ENCODE peak calls at places on chromosomes 2 and 18, in four cellular contexts. One of them, this sample, is unnamed.

GRCh38 chr2:57552885-57553284 is 493.7 kb upstream of the VRK2 start:
- DNase-seq in GM12865: no peak
- DNase-seq in aorta: no peak
- DNase-seq in tibial artery: no peak
- DNase-seq in this sample: no peak

GRCh38 chr2:155747531-155747930 is 585.0 kb downstream of the NR4A2 start:
- DNase-seq in GM12865: peak; percentile 4
- DNase-seq in aorta: no peak
- DNase-seq in tibial artery: no peak
- DNase-seq in this sample: no peak

GRCh38 chr2:237486819-237487448 is at the start of gene MLPH:
- DNase-seq in GM12865: no peak
- DNase-seq in aorta: peak; percentile 57
- DNase-seq in tibial artery: no peak
- DNase-seq in this sample: no peak

GRCh38 chr2:41826921-41827320 is 220.9 kb upstream of the PKDCC start:
- DNase-seq in GM12865: no peak
- DNase-seq in aorta: no peak
- DNase-seq in tibial artery: no peak
- DNase-seq in this sample: no peak

GRCh38 chr2:199111461-199111860 is 346.3 kb downstream of the SATB2 start:
- DNase-seq in GM12865: no peak
- DNase-seq in aorta: no peak
- DNase-seq in tibial artery: no peak
- DNase-seq in this sample: no peak

GRCh38 chr2:84031312-84031711 is 427.8 kb downstream of the SUCLG1 start:
- DNase-seq in GM12865: no peak
- DNase-seq in aorta: no peak
- DNase-seq in tibial artery: no peak
- DNase-seq in this sample: no peak

GRCh38 chr18:11909081-11909410 is 929 bp upstream of the MPPE1 start:
- DNase-seq in GM12865: peak; percentile 28
- DNase-seq in aorta: no peak
- DNase-seq in tibial artery: no peak
- DNase-seq in this sample: no peak

GRCh38 chr18:69895081-69896047 is 52.3 kb downstream of the CD226 start:
- DNase-seq in GM12865: no peak
- DNase-seq in aorta: no peak
- DNase-seq in tibial artery: no peak
- DNase-seq in this sample: no peak

GRCh38 chr18:26091047-26091630 is 726 bp upstream of the SS18 start:
- DNase-seq in GM12865: peak; percentile 89
- DNase-seq in aorta: peak; percentile 73
- DNase-seq in tibial artery: peak; percentile 81
- DNase-seq in this sample: no peak

GRCh38 chr2:172613610-172614231 is 57.8 kb downstream of the PDK1 start:
- DNase-seq in GM12865: no peak
- DNase-seq in aorta: no peak
- DNase-seq in tibial artery: no peak
- DNase-seq in this sample: no peak

GRCh38 chr2:11995381-11995947 is 249.0 kb downstream of the LPIN1 start:
- DNase-seq in GM12865: no peak
- DNase-seq in aorta: no peak
- DNase-seq in tibial artery: no peak
- DNase-seq in this sample: no peak

GRCh38 chr2:64875368-64875767 is 113.8 kb upstream of the SLC1A4 start:
- DNase-seq in GM12865: no peak
- DNase-seq in aorta: no peak
- DNase-seq in tibial artery: no peak
- DNase-seq in this sample: no peak

GRCh38 chr2:367246-367645 is 79.4 kb upstream of the ALKAL2 start:
- DNase-seq in GM12865: no peak
- DNase-seq in aorta: no peak
- DNase-seq in tibial artery: no peak
- DNase-seq in this sample: no peak

GRCh38 chr2:85684806-85685205 is 9.4 kb upstream of the GNLY start:
- DNase-seq in GM12865: peak; percentile 71
- DNase-seq in aorta: no peak
- DNase-seq in tibial artery: peak; percentile 20
- DNase-seq in this sample: no peak

GRCh38 chr2:86778957-86779356 is 11.8 kb downstream of the CD8A start:
- DNase-seq in GM12865: no peak
- DNase-seq in aorta: no peak
- DNase-seq in tibial artery: no peak
- DNase-seq in this sample: no peak

GRCh38 chr2:58734365-58734764 is 493.2 kb upstream of the FANCL start:
- DNase-seq in GM12865: no peak
- DNase-seq in aorta: no peak
- DNase-seq in tibial artery: no peak
- DNase-seq in this sample: no peak

GRCh38 chr2:188808921-188809320 is 165.3 kb upstream of the COL3A1 start:
- DNase-seq in GM12865: no peak
- DNase-seq in aorta: no peak
- DNase-seq in tibial artery: no peak
- DNase-seq in this sample: no peak

GRCh38 chr2:217804786-217805678 is 197.8 kb downstream of the TNS1 start:
- DNase-seq in GM12865: peak; percentile 20
- DNase-seq in aorta: peak; percentile 28
- DNase-seq in tibial artery: peak; percentile 69
- DNase-seq in this sample: peak; percentile 19

GRCh38 chr18:74951165-74951760 is 257.7 kb downstream of the PTGR3 start:
- DNase-seq in GM12865: peak; percentile 35
- DNase-seq in aorta: peak; percentile 68
- DNase-seq in tibial artery: peak; percentile 83
- DNase-seq in this sample: peak; percentile 34

GRCh38 chr2:226151157-226151556 is 648.5 kb downstream of the IRS1 start:
- DNase-seq in GM12865: no peak
- DNase-seq in aorta: no peak
- DNase-seq in tibial artery: no peak
- DNase-seq in this sample: no peak

GRCh38 chr2:71995067-71995665 is 152.5 kb downstream of the CYP26B1 start:
- DNase-seq in GM12865: no peak
- DNase-seq in aorta: no peak
- DNase-seq in tibial artery: no peak
- DNase-seq in this sample: no peak

GRCh38 chr18:72674710-72675109 is 130.6 kb upstream of the CBLN2 start:
- DNase-seq in GM12865: peak; percentile 86
- DNase-seq in aorta: no peak
- DNase-seq in tibial artery: no peak
- DNase-seq in this sample: no peak

GRCh38 chr2:10947005-10947440 is 35.3 kb downstream of the KCNF1 start:
- DNase-seq in GM12865: no peak
- DNase-seq in aorta: no peak
- DNase-seq in tibial artery: no peak
- DNase-seq in this sample: no peak

GRCh38 chr2:30372836-30373235 is 74.2 kb upstream of the LCLAT1 start:
- DNase-seq in GM12865: no peak
- DNase-seq in aorta: no peak
- DNase-seq in tibial artery: no peak
- DNase-seq in this sample: no peak

GRCh38 chr2:12816379-12817306 is 99.9 kb downstream of the TRIB2 start:
- DNase-seq in GM12865: no peak
- DNase-seq in aorta: no peak
- DNase-seq in tibial artery: no peak
- DNase-seq in this sample: no peak

GRCh38 chr2:46333912-46334311 is 36.7 kb downstream of the EPAS1 start:
- DNase-seq in GM12865: no peak
- DNase-seq in aorta: peak; percentile 69
- DNase-seq in tibial artery: peak; percentile 85
- DNase-seq in this sample: no peak

GRCh38 chr2:172722481-172722880 is 13.2 kb upstream of the RAPGEF4 start:
- DNase-seq in GM12865: no peak
- DNase-seq in aorta: no peak
- DNase-seq in tibial artery: no peak
- DNase-seq in this sample: no peak

GRCh38 chr2:24943427-24943826 is 23.4 kb upstream of the ADCY3 start:
- DNase-seq in GM12865: no peak
- DNase-seq in aorta: no peak
- DNase-seq in tibial artery: no peak
- DNase-seq in this sample: no peak

GRCh38 chr2:24947758-24948157 is 24.0 kb downstream of the DNAJC27 start:
- DNase-seq in GM12865: no peak
- DNase-seq in aorta: no peak
- DNase-seq in tibial artery: no peak
- DNase-seq in this sample: no peak

GRCh38 chr2:24945907-24946306 is 25.8 kb downstream of the DNAJC27 start:
- DNase-seq in GM12865: no peak
- DNase-seq in aorta: no peak
- DNase-seq in tibial artery: no peak
- DNase-seq in this sample: no peak

GRCh38 chr2:24950100-24950499 is 21.7 kb downstream of the DNAJC27 start:
- DNase-seq in GM12865: no peak
- DNase-seq in aorta: no peak
- DNase-seq in tibial artery: no peak
- DNase-seq in this sample: no peak

DNA sequence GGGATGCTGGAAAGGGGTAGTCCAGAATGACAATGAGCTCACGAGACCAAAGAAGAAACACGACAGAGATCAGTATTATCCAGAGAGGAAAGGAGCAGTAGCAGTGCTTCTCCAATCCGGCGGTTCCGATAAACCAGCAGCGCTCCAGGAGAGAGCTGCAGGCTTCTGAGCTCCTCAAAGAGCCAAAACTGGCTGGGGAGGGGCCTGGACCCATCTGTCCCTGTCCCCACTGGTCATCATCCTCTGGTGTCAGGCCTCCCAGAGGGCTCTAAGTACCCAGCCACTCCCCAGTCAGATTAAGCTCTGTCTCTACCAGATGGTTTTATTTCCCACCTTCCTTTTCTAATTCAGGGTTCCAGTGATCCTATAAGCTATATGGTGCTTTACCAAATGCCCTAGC is 23.2 kb downstream of the DNAJC27 start:
- DNase-seq in GM12865: no peak
- DNase-seq in aorta: no peak
- DNase-seq in tibial artery: no peak
- DNase-seq in this sample: no peak
- H3K4me3 ChIP-seq in GM12865: no peak overlapping the region
- H3K4me3 ChIP-seq in aorta: no peak overlapping the region
- H3K4me3 ChIP-seq in tibial artery: no peak overlapping the region
- H3K4me3 ChIP-seq in this sample: no peak overlapping the region

DNA sequence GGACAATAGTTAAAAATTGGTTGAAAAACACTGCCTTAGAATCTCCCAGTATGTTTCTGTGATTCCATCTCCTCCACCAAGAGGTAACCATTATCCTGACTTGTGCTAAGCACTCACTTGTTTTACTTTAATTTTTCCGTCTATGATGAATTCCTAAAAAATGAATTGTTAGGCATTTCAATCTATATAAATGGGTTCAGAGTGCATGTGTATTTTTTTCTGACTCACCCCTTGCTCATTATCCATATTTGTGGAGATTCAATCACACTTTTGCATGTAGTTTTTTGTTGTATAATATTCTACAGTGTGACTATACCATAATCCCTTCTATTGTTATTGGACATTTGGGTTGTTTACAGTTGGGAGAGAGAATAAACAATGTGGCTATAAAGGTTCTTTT is 1.3 kb downstream of the NDUFB3 start:
- DNase-seq in GM12865: no peak
- DNase-seq in aorta: no peak
- DNase-seq in tibial artery: no peak
- DNase-seq in this sample: no peak
- H3K4me3 ChIP-seq in GM12865: peak overlapping the region; percentile 97
- H3K4me3 ChIP-seq in aorta: no peak overlapping the region
- H3K4me3 ChIP-seq in tibial artery: peak overlapping the region; percentile 89
- H3K4me3 ChIP-seq in this sample: peak overlapping the region; percentile 86

DNA sequence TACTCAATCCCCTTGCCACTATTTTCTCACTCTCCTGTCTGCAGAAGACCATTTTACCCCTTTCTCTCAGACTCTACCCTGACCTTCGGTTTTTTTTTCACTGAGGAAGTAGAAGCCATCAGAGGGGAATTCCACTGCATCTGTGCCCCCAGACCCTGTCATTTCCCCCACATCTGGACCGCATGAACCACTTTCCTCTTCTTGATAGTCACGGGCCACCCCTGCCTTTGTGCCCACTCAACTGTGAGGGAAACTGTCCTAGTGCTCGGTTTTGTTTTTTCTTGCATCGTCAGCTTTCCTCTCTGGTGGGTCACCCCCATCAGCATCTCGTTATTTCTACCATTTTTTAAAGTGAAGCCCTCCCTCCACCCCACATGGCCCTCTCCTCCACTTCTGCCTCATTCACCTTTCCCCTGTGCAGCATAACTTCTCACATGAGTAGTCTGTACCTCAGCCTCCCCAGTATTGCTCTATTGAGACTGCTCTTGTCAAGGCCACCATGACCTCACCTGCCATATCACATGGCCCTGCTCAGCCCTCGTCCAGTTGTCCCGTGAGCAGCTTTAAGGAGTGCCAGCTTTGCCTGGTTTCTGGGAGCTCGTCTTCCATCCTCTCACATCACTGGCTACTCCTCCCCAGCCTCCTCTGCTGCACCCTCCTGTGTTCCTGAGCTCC is 32.4 kb downstream of the TMEM87B start:
- DNase-seq in GM12865: peak; percentile 84
- DNase-seq in aorta: no peak
- DNase-seq in tibial artery: no peak
- DNase-seq in this sample: no peak
- H3K4me3 ChIP-seq in GM12865: peak overlapping the region; percentile 25
- H3K4me3 ChIP-seq in aorta: no peak overlapping the region
- H3K4me3 ChIP-seq in tibial artery: no peak overlapping the region
- H3K4me3 ChIP-seq in this sample: no peak overlapping the region

GRCh38 chr2:37319754-37320609 is 4.7 kb downstream of the PRKD3 start:
- DNase-seq in GM12865: no peak
- DNase-seq in aorta: no peak
- DNase-seq in tibial artery: no peak
- DNase-seq in this sample: no peak

GRCh38 chr2:37317746-37318145 is 6.9 kb downstream of the PRKD3 start:
- DNase-seq in GM12865: no peak
- DNase-seq in aorta: no peak
- DNase-seq in tibial artery: no peak
- DNase-seq in this sample: no peak

GRCh38 chr2:37316181-37316580 is 8.5 kb downstream of the PRKD3 start:
- DNase-seq in GM12865: no peak
- DNase-seq in aorta: no peak
- DNase-seq in tibial artery: no peak
- DNase-seq in this sample: no peak

GRCh38 chr2:37321029-37321682 is 3.5 kb downstream of the PRKD3 start:
- DNase-seq in GM12865: no peak
- DNase-seq in aorta: no peak
- DNase-seq in tibial artery: no peak
- DNase-seq in this sample: no peak

DNA sequence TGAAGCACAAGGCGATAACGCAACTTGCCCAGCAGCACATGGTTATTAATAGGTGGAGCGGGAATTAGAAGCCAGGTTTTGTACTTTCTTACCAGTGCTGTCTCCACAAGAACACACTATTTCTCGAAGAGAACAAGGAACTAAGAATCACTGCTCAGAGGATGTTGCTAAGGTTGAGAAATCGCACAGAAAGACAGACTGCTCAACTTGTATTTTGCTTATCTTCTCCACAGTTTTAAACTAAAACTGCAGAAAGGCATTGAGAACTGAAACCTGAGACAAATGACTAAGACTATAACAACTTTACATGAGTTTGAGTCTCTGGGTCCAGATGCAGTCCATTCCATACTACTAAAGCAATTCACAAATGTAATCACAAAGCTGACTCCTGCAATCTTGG is 6.2 kb downstream of the PRKD3 start:
- DNase-seq in GM12865: peak; percentile 70
- DNase-seq in aorta: no peak
- DNase-seq in tibial artery: no peak
- DNase-seq in this sample: no peak
- H3K4me3 ChIP-seq in GM12865: no peak overlapping the region
- H3K4me3 ChIP-seq in aorta: no peak overlapping the region
- H3K4me3 ChIP-seq in tibial artery: no peak overlapping the region
- H3K4me3 ChIP-seq in this sample: no peak overlapping the region